ENCODE peak calls at places on chromosomes 1 and 21, in seven cellular contexts. One of them, this sample, is unnamed.

GRCh38 chr1:4129693-4130092 is 229.6 kb upstream of the C1orf174 start:
- DNase-seq in K562: no peak
- DNase-seq in GM12878: no peak
- DNase-seq in HepG2: no peak
- DNase-seq in SK-N-SH: no peak
- DNase-seq in HCT116: no peak
- DNase-seq in H1: no peak
- DNase-seq in this sample: no peak

GRCh38 chr1:244325056-244325764 is 126.5 kb downstream of the ADSS2 start:
- DNase-seq in K562: no peak
- DNase-seq in GM12878: peak; percentile 71
- DNase-seq in HepG2: no peak
- DNase-seq in SK-N-SH: no peak
- DNase-seq in HCT116: no peak
- DNase-seq in H1: no peak
- DNase-seq in this sample: no peak

GRCh38 chr1:39087109-39087834 is 61.1 kb downstream of the NDUFS5 start:
- DNase-seq in K562: no peak
- DNase-seq in GM12878: no peak
- DNase-seq in HepG2: no peak
- DNase-seq in SK-N-SH: no peak
- DNase-seq in HCT116: no peak
- DNase-seq in H1: no peak
- DNase-seq in this sample: no peak

GRCh38 chr1:67227196-67227595 is 60.9 kb downstream of the IL23R start:
- DNase-seq in K562: no peak
- DNase-seq in GM12878: no peak
- DNase-seq in HepG2: no peak
- DNase-seq in SK-N-SH: no peak
- DNase-seq in HCT116: no peak
- DNase-seq in H1: no peak
- DNase-seq in this sample: no peak

GRCh38 chr1:236143104-236143948 is 987 bp downstream of the GPR137B start:
- DNase-seq in K562: no peak
- DNase-seq in GM12878: no peak
- DNase-seq in HepG2: no peak
- DNase-seq in SK-N-SH: peak; percentile 70
- DNase-seq in HCT116: no peak
- DNase-seq in H1: no peak
- DNase-seq in this sample: no peak

GRCh38 chr1:212819704-212820103 is 27.7 kb downstream of the SPATA45 start:
- DNase-seq in K562: no peak
- DNase-seq in GM12878: peak; percentile 84
- DNase-seq in HepG2: no peak
- DNase-seq in SK-N-SH: no peak
- DNase-seq in HCT116: no peak
- DNase-seq in H1: no peak
- DNase-seq in this sample: no peak

GRCh38 chr1:16367968-16368910 is 1.2 kb downstream of the SZRD1 start:
- DNase-seq in K562: no peak
- DNase-seq in GM12878: no peak
- DNase-seq in HepG2: no peak
- DNase-seq in SK-N-SH: no peak
- DNase-seq in HCT116: no peak
- DNase-seq in H1: no peak
- DNase-seq in this sample: no peak

GRCh38 chr1:168372857-168373520 is 92.3 kb downstream of the TBX19 start:
- DNase-seq in K562: peak; percentile 73
- DNase-seq in GM12878: no peak
- DNase-seq in HepG2: no peak
- DNase-seq in SK-N-SH: no peak
- DNase-seq in HCT116: no peak
- DNase-seq in H1: no peak
- DNase-seq in this sample: no peak

GRCh38 chr1:43930168-43930948 is 3.2 kb upstream of the ARTN start:
- DNase-seq in K562: peak; percentile 37
- DNase-seq in GM12878: no peak
- DNase-seq in HepG2: no peak
- DNase-seq in SK-N-SH: no peak
- DNase-seq in HCT116: peak; percentile 49
- DNase-seq in H1: peak; percentile 68
- DNase-seq in this sample: peak; percentile 31

GRCh38 chr1:23436520-23437354 is 12.2 kb upstream of the TCEA3 start:
- DNase-seq in K562: peak; percentile 97
- DNase-seq in GM12878: no peak
- DNase-seq in HepG2: no peak
- DNase-seq in SK-N-SH: peak; percentile 62
- DNase-seq in HCT116: no peak
- DNase-seq in H1: peak; percentile 99
- DNase-seq in this sample: no peak

GRCh38 chr1:229161740-229162139 is 109.2 kb upstream of the RAB4A start:
- DNase-seq in K562: no peak
- DNase-seq in GM12878: no peak
- DNase-seq in HepG2: no peak
- DNase-seq in SK-N-SH: no peak
- DNase-seq in HCT116: no peak
- DNase-seq in H1: no peak
- DNase-seq in this sample: no peak

GRCh38 chr1:193066606-193067005 is 7.2 kb downstream of the RO60 start:
- DNase-seq in K562: no peak
- DNase-seq in GM12878: no peak
- DNase-seq in HepG2: no peak
- DNase-seq in SK-N-SH: no peak
- DNase-seq in HCT116: no peak
- DNase-seq in H1: no peak
- DNase-seq in this sample: no peak

GRCh38 chr1:193069748-193070394 is 10.5 kb downstream of the RO60 start:
- DNase-seq in K562: peak; percentile 63
- DNase-seq in GM12878: no peak
- DNase-seq in HepG2: no peak
- DNase-seq in SK-N-SH: peak; percentile 22
- DNase-seq in HCT116: no peak
- DNase-seq in H1: no peak
- DNase-seq in this sample: peak; percentile 31

GRCh38 chr1:193070395-193070753 is 11.0 kb downstream of the RO60 start:
- DNase-seq in K562: peak; percentile 30
- DNase-seq in GM12878: no peak
- DNase-seq in HepG2: no peak
- DNase-seq in SK-N-SH: no peak
- DNase-seq in HCT116: no peak
- DNase-seq in H1: no peak
- DNase-seq in this sample: no peak

GRCh38 chr1:193068013-193068412 is 8.6 kb downstream of the RO60 start:
- DNase-seq in K562: peak; percentile 64
- DNase-seq in GM12878: no peak
- DNase-seq in HepG2: no peak
- DNase-seq in SK-N-SH: no peak
- DNase-seq in HCT116: no peak
- DNase-seq in H1: no peak
- DNase-seq in this sample: no peak

DNA sequence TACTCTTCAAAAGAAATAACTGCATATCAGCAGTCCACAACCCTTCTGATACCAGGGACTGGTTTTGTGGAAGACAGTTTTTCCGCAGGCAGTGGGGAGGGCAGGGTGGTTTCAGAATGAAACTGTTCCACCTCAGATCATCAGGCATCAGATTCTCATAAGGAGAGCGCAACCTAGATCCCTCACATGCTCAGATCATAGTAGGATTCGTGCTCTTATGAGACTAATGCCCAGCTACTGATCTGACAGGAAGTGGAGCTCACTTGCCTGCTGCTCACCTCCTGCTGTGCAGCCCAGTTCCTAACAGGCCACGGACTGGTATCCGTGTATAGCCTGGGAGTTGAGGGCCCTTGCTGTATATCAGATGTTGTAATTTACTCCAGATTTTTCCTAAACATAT is 11.5 kb downstream of the RO60 start:
- DNase-seq in K562: peak; percentile 39
- DNase-seq in GM12878: no peak
- DNase-seq in HepG2: no peak
- DNase-seq in SK-N-SH: no peak
- DNase-seq in HCT116: no peak
- DNase-seq in H1: no peak
- DNase-seq in this sample: no peak
- TF ChIP-seq JUND in K562: no peak
- TF ChIP-seq JUND in GM12878: no peak
- TF ChIP-seq JUND in HepG2: no peak
- TF ChIP-seq JUND in SK-N-SH: no peak
- TF ChIP-seq JUND in HCT116: no peak
- TF ChIP-seq JUND in H1: no peak
- TF ChIP-seq JUND in this sample: no peak

DNA sequence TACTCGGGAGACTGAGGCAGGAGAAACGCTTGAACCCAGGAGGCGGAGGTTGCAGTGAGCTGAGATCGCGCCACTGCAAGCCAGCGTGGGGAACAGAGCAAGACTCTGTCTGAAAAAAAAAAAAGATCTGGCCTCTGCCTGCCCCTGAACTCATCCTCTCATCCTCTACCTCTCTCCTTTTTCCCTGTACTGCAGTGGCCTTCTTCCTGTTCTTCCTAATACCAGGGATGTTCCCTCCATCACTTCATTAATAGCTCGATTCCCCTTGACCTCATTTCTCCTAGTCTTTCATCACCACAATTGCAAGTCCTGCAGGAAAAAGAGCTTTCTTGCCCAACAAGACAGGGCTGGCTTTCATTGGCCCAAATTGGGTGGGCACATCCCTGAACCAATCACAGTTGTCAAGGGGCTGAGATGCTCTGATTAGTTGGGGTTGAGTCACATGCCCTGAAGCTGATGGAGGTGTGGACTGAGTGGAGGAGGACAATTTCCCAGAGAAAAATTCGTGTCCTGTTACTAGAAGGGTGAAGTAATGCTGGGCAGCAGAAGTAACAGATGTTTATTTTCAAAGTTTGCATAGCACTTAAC is 86.8 kb upstream of the PUM1 start:
- DNase-seq in K562: peak; percentile 32
- DNase-seq in GM12878: no peak
- DNase-seq in HepG2: peak; percentile 39
- DNase-seq in SK-N-SH: no peak
- DNase-seq in HCT116: no peak
- DNase-seq in H1: no peak
- DNase-seq in this sample: peak; percentile 66
- TF ChIP-seq JUND in K562: no peak
- TF ChIP-seq JUND in GM12878: no peak
- TF ChIP-seq JUND in HepG2: no peak
- TF ChIP-seq JUND in SK-N-SH: no peak
- TF ChIP-seq JUND in HCT116: no peak
- TF ChIP-seq JUND in H1: no peak
- TF ChIP-seq JUND in this sample: no peak

DNA sequence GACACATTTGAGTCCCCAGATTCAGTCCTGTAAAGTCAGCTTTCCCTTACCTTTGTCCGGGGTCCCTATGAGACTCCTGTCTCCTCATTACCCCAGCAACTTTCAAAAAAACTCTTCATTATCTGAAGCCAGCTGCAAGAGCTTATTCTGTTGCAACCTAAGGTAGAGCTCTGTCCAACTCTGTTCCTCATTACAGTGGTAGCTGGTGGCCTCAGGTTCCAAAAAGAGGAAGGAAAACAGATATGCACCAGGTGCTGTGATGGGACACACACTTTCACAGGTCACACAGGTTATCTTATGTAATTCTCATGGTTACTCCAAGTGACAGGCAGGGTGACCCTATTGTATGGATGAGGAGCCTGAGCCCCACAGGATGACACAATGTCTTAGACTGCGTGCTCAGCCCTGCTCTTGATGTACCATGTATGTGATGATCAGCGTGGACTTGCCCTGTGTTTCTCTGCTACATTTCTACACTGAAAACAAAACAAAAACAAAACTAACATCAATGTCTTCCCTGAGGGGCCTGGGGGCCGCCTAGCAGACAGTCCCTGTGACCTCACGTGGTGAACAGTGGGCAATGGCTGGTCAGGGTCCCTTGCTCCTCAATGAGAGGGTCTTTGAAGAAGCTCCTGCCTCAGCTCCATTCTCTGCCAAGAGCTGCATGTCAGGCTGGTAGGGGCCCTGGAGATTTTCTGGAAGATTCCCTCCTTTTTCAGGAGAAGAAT is 9.7 kb upstream of the TENT5C start:
- DNase-seq in K562: no peak
- DNase-seq in GM12878: no peak
- DNase-seq in HepG2: no peak
- DNase-seq in SK-N-SH: no peak
- DNase-seq in HCT116: no peak
- DNase-seq in H1: no peak
- DNase-seq in this sample: no peak
- TF ChIP-seq JUND in K562: no peak
- TF ChIP-seq JUND in GM12878: no peak
- TF ChIP-seq JUND in HepG2: no peak
- TF ChIP-seq JUND in SK-N-SH: no peak
- TF ChIP-seq JUND in HCT116: no peak
- TF ChIP-seq JUND in H1: no peak
- TF ChIP-seq JUND in this sample: no peak

DNA sequence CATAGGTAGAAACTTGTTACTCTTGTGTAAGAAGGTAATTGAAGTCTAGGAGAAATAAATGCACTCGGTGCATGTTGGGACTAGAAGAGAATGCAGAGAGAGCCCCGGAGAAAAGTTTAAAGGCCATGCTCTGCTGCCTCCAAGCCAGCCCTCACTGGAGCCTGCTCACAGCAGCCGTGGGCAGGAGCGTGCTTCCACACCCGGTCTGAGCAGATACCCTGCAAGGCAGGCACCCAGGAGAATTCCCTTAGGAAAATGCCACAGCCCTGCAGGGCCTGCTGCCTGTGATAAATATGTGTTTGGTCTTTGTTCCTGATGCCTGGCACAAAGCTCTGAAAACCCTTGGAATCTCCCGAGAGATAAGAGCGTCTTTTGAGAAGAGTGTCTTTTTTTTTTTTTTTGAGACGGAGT is 22.8 kb downstream of the C2CD2 start:
- DNase-seq in K562: no peak
- DNase-seq in GM12878: no peak
- DNase-seq in HepG2: no peak
- DNase-seq in SK-N-SH: no peak
- DNase-seq in HCT116: no peak
- DNase-seq in H1: no peak
- DNase-seq in this sample: no peak
- TF ChIP-seq JUND in K562: no peak
- TF ChIP-seq JUND in GM12878: no peak
- TF ChIP-seq JUND in HepG2: no peak
- TF ChIP-seq JUND in SK-N-SH: no peak
- TF ChIP-seq JUND in HCT116: no peak
- TF ChIP-seq JUND in H1: no peak
- TF ChIP-seq JUND in this sample: no peak

GRCh38 chr1:10515627-10516026 is 40.9 kb downstream of the PEX14 start:
- DNase-seq in K562: no peak
- DNase-seq in GM12878: no peak
- DNase-seq in HepG2: no peak
- DNase-seq in SK-N-SH: no peak
- DNase-seq in HCT116: no peak
- DNase-seq in H1: no peak
- DNase-seq in this sample: no peak
- TF ChIP-seq JUND in K562: no peak
- TF ChIP-seq JUND in GM12878: no peak
- TF ChIP-seq JUND in HepG2: no peak
- TF ChIP-seq JUND in SK-N-SH: no peak
- TF ChIP-seq JUND in HCT116: no peak
- TF ChIP-seq JUND in H1: no peak
- TF ChIP-seq JUND in this sample: no peak

GRCh38 chr1:158154501-158154900 is 26.2 kb upstream of the CD1D start:
- DNase-seq in K562: no peak
- DNase-seq in GM12878: no peak
- DNase-seq in HepG2: no peak
- DNase-seq in SK-N-SH: no peak
- DNase-seq in HCT116: no peak
- DNase-seq in H1: no peak
- DNase-seq in this sample: no peak
- TF ChIP-seq JUND in K562: no peak
- TF ChIP-seq JUND in GM12878: no peak
- TF ChIP-seq JUND in HepG2: no peak
- TF ChIP-seq JUND in SK-N-SH: no peak
- TF ChIP-seq JUND in HCT116: no peak
- TF ChIP-seq JUND in H1: no peak
- TF ChIP-seq JUND in this sample: no peak

GRCh38 chr1:116508984-116509980 is 61.5 kb downstream of the CD58 start:
- DNase-seq in K562: peak; percentile 51
- DNase-seq in GM12878: no peak
- DNase-seq in HepG2: peak; percentile 89
- DNase-seq in SK-N-SH: no peak
- DNase-seq in HCT116: peak; percentile 88
- DNase-seq in H1: no peak
- DNase-seq in this sample: no peak
- TF ChIP-seq JUND in K562: peak; percentile 45
- TF ChIP-seq JUND in GM12878: no peak
- TF ChIP-seq JUND in HepG2: peak; percentile 38
- TF ChIP-seq JUND in SK-N-SH: peak; percentile 67
- TF ChIP-seq JUND in HCT116: peak; percentile 75
- TF ChIP-seq JUND in H1: no peak
- TF ChIP-seq JUND in this sample: no peak